ENCODE peak calls at places on chromosomes 11 and 22, in six cellular contexts. A is renal cortical epithelial cell, J is A549, M is neural crest cell, H is ELF-1, R is HL-60. E is an unnamed sample.

GRCh38 chr11:126304457-126305072 is 705 bp downstream of the DCPS start:
- DNase-seq in A (no peak), J (no peak), M (no peak), H (no peak), R (no peak), E (no peak)

GRCh38 chr22:35663371-35663770 is 15.1 kb downstream of the APOL6 start:
- DNase-seq in A (no peak), J (no peak), M (no peak), H (no peak), R (no peak), E (no peak)

GRCh38 chr11:2554338-2555240 is 109.8 kb downstream of the KCNQ1 start:
- DNase-seq in A (no peak), J (no peak), M (no peak), H (no peak), R (no peak), E (no peak)

GRCh38 chr22:24434472-24435322 is 7.3 kb downstream of the ADORA2A start:
- DNase-seq in A (no peak), J (no peak), M (no peak), H (no peak), R (peak; percentile 72), E (no peak)

GRCh38 chr11:69530278-69531070 is 49.0 kb downstream of the LINC01488 start:
- DNase-seq in A (no peak), J (no peak), M (no peak), H (no peak), R (peak; percentile 81), E (no peak)

GRCh38 chr11:87035976-87036583 is 1.7 kb upstream of the TMEM135 start:
- DNase-seq in A (no peak), J (no peak), M (no peak), H (no peak), R (no peak), E (no peak)

GRCh38 chr11:41281131-41281742 is 178.2 kb downstream of the LRRC4C start:
- DNase-seq in A (peak; percentile 16), J (no peak), M (no peak), H (no peak), R (no peak), E (no peak)

GRCh38 chr11:61764606-61765260 is 12.3 kb downstream of the MYRF start:
- DNase-seq in A (no peak), J (no peak), M (no peak), H (peak; percentile 57), R (no peak), E (no peak)

GRCh38 chr11:125110506-125110905 is 920 bp downstream of the TMEM218 start:
- DNase-seq in A (no peak), J (no peak), M (no peak), H (no peak), R (no peak), E (no peak)

GRCh38 chr22:21026783-21027692 is 5.3 kb downstream of the SLC7A4 start:
- DNase-seq in A (no peak), J (no peak), M (no peak), H (no peak), R (no peak), E (no peak)

GRCh38 chr11:78189851-78190250 is 1.1 kb downstream of the USP35 start:
- DNase-seq in A (no peak), J (no peak), M (no peak), H (no peak), R (no peak), E (no peak)

GRCh38 chr11:68903631-68904457 is at the start of the genes IGHMBP2 and MRPL21:
- DNase-seq in A (peak; percentile 47), J (peak; percentile 90), M (peak; percentile 86), H (peak; percentile 87), R (peak; percentile 79), E (peak; percentile 80)

GRCh38 chr11:614091-614582 is 1.6 kb downstream of the IRF7 start:
- DNase-seq in A (no peak), J (no peak), M (no peak), H (no peak), R (no peak), E (no peak)

GRCh38 chr11:125082611-125083311 is 19.7 kb downstream of the SLC37A2 start:
- DNase-seq in A (peak; percentile 64), J (no peak), M (no peak), H (no peak), R (no peak), E (no peak)

GRCh38 chr11:125110996-125111340 is 458 bp downstream of the TMEM218 start:
- DNase-seq in A (peak; percentile 6), J (peak; percentile 5), M (no peak), H (no peak), R (no peak), E (peak; percentile 11)

GRCh38 chr11:31366795-31367194 is 2.7 kb downstream of the DCDC1 start:
- DNase-seq in A (no peak), J (no peak), M (no peak), H (no peak), R (no peak), E (no peak)

GRCh38 chr11:120108154-120108784 is 29.6 kb downstream of the TRIM29 start:
- DNase-seq in A (peak; percentile 11), J (peak; percentile 24), M (peak; percentile 85), H (peak; percentile 88), R (peak; percentile 13), E (peak; percentile 63)